ENCODE peak calls at places on chromosomes 6 and 20, in six cellular contexts. B is adrenal gland; R is endothelial cell; E is fibroblast of villous mesenchyme; V is RKO; N is stimulated activated CD8-positive, alpha-beta memory T cell treated with anti-CD3 and anti-CD28 coated beads, Interleukin-12 subunit alpha, Interleukin-12 subunit beta, amount 100 ng/mL, for 4 hours. O is an unnamed sample.
A peak's percentile ranks its signal among the peaks of the same experiment; 100 is the strongest.

GRCh38 chr20:17614176-17614811 is 44.4 kb downstream of the DSTN start:
- DNase-seq in N (no peak), E (peak; percentile 69), R (no peak), V (no peak), B (no peak), O (peak; percentile 76)

GRCh38 chr20:1854246-1854645 is 41.0 kb upstream of the SIRPA start:
- DNase-seq in R (no peak), B (no peak), N (no peak), E (no peak), V (no peak), O (no peak)

GRCh38 chr20:63968136-63968927 is 1.4 kb downstream of the ZNF512B start:
- DNase-seq in B (peak; percentile 31), E (no peak), R (no peak), V (no peak), N (no peak), O (no peak)

GRCh38 chr20:47319517-47320252 is 36.8 kb downstream of the ZMYND8 start:
- DNase-seq in V (no peak), R (peak; percentile 52), N (no peak), E (peak; percentile 76), B (no peak), O (no peak)

GRCh38 chr20:4864292-4864691 is 137.0 kb downstream of the SLC23A2 start:
- DNase-seq in B (no peak), E (no peak), V (no peak), N (no peak), R (no peak), O (no peak)

GRCh38 chr6:168157272-168158007 is 78.4 kb upstream of the FRMD1 start:
- DNase-seq in V (peak; percentile 67), E (peak; percentile 95), B (no peak), R (no peak), N (no peak), O (no peak)

GRCh38 chr20:61387204-61387958 is 135.3 kb downstream of the CDH4 start:
- DNase-seq in N (no peak), E (peak; percentile 29), B (no peak), R (peak; percentile 37), V (no peak), O (peak; percentile 42)

GRCh38 chr6:156102129-156102528 is 646.5 kb upstream of the NOX3 start:
- DNase-seq in B (no peak), R (no peak), E (peak; percentile 22), V (peak; percentile 21), N (no peak), O (no peak)

GRCh38 chr20:20820104-20820503 is 107.7 kb upstream of the RALGAPA2 start:
- DNase-seq in N (no peak), V (no peak), R (peak; percentile 52), B (no peak), E (no peak), O (peak; percentile 27)

GRCh38 chr6:98142839-98143238 is 691.5 kb upstream of the POU3F2 start:
- DNase-seq in R (no peak), B (no peak), N (no peak), V (no peak), E (no peak), O (no peak)

GRCh38 chr6:88984152-88984551 is 20.7 kb upstream of the RNGTT start:
- DNase-seq in B (no peak), N (no peak), V (no peak), R (no peak), E (no peak), O (no peak)

GRCh38 chr20:17967595-17968365 is 814 bp downstream of the SNX5 start:
- DNase-seq in E (peak; percentile 76), B (no peak), R (no peak), V (peak; percentile 72), N (no peak), O (peak; percentile 30)

GRCh38 chr6:84033523-84034451 is at the start of gene MRAP2:
- DNase-seq in R (peak; percentile 51), V (peak; percentile 45), N (no peak), E (no peak), B (peak; percentile 34), O (peak; percentile 33)

O was measured in testis.